ENCODE peak calls at places on chromosome 21, in seven cellular contexts. One of them, this sample, is unnamed.
A peak's percentile ranks its signal among the peaks of the same experiment; 100 is the strongest.

GRCh38 chr21:31927872-31928476 is 55.2 kb downstream of the HUNK start:
- DNase-seq in cardiac fibroblast: no peak
- DNase-seq in OCI-LY7: no peak
- DNase-seq in upper lobe of left lung: no peak
- DNase-seq in AG10803: no peak
- DNase-seq in ovary: no peak
- DNase-seq in AG04450: no peak
- DNase-seq in this sample: no peak

GRCh38 chr21:29245104-29245643 is 53.5 kb upstream of the BACH1 start:
- DNase-seq in OCI-LY7: no peak
- DNase-seq in cardiac fibroblast: no peak
- DNase-seq in AG04450: no peak
- DNase-seq in ovary: no peak
- DNase-seq in AG10803: no peak
- DNase-seq in upper lobe of left lung: no peak
- DNase-seq in this sample: no peak

GRCh38 chr21:31559368-31560119 is 99.9 kb upstream of the SOD1 start:
- DNase-seq in AG04450: peak; percentile 42
- DNase-seq in cardiac fibroblast: peak; percentile 97
- DNase-seq in ovary: peak; percentile 87
- DNase-seq in OCI-LY7: peak; percentile 99
- DNase-seq in AG10803: peak; percentile 55
- DNase-seq in upper lobe of left lung: peak; percentile 80
- DNase-seq in this sample: peak; percentile 87

GRCh38 chr21:15893902-15894301 is 164.1 kb downstream of the USP25 start:
- DNase-seq in upper lobe of left lung: no peak
- DNase-seq in cardiac fibroblast: no peak
- DNase-seq in AG04450: no peak
- DNase-seq in AG10803: no peak
- DNase-seq in ovary: no peak
- DNase-seq in OCI-LY7: no peak
- DNase-seq in this sample: no peak

GRCh38 chr21:38733973-38734546 is 71.7 kb upstream of the ETS2 start:
- DNase-seq in OCI-LY7: peak; percentile 57
- DNase-seq in upper lobe of left lung: peak; percentile 90
- DNase-seq in ovary: peak; percentile 93
- DNase-seq in AG10803: peak; percentile 62
- DNase-seq in AG04450: peak; percentile 49
- DNase-seq in cardiac fibroblast: peak; percentile 89
- DNase-seq in this sample: peak; percentile 87

GRCh38 chr21:38470762-38471161 is 27.5 kb downstream of the ERG start:
- DNase-seq in AG10803: peak; percentile 30
- DNase-seq in AG04450: no peak
- DNase-seq in OCI-LY7: no peak
- DNase-seq in ovary: no peak
- DNase-seq in cardiac fibroblast: peak; percentile 46
- DNase-seq in upper lobe of left lung: no peak
- DNase-seq in this sample: no peak

GRCh38 chr21:15062566-15062965 is 2.2 kb downstream of the NRIP1 start:
- DNase-seq in AG04450: no peak
- DNase-seq in cardiac fibroblast: peak; percentile 37
- DNase-seq in OCI-LY7: no peak
- DNase-seq in upper lobe of left lung: no peak
- DNase-seq in ovary: no peak
- DNase-seq in AG10803: no peak
- DNase-seq in this sample: no peak

GRCh38 chr21:35457097-35457496 is 408.0 kb upstream of the RUNX1 start:
- DNase-seq in OCI-LY7: no peak
- DNase-seq in upper lobe of left lung: no peak
- DNase-seq in AG04450: no peak
- DNase-seq in cardiac fibroblast: no peak
- DNase-seq in ovary: no peak
- DNase-seq in AG10803: no peak
- DNase-seq in this sample: no peak

GRCh38 chr21:15034126-15034848 is 30.5 kb downstream of the NRIP1 start:
- DNase-seq in OCI-LY7: no peak
- DNase-seq in AG10803: peak; percentile 59
- DNase-seq in ovary: no peak
- DNase-seq in cardiac fibroblast: peak; percentile 53
- DNase-seq in upper lobe of left lung: no peak
- DNase-seq in AG04450: no peak
- DNase-seq in this sample: no peak

GRCh38 chr21:36499578-36500471 is 19.9 kb upstream of the CLDN14 start:
- DNase-seq in cardiac fibroblast: peak; percentile 71
- DNase-seq in AG10803: peak; percentile 93
- DNase-seq in upper lobe of left lung: peak; percentile 35
- DNase-seq in AG04450: no peak
- DNase-seq in ovary: no peak
- DNase-seq in OCI-LY7: no peak
- DNase-seq in this sample: peak; percentile 77

GRCh38 chr21:32389337-32390015 is 3.3 kb downstream of the URB1 start:
- DNase-seq in AG10803: peak; percentile 82
- DNase-seq in upper lobe of left lung: no peak
- DNase-seq in ovary: no peak
- DNase-seq in cardiac fibroblast: peak; percentile 43
- DNase-seq in AG04450: no peak
- DNase-seq in OCI-LY7: no peak
- DNase-seq in this sample: no peak

GRCh38 chr21:15671188-15671587 is 58.6 kb upstream of the USP25 start:
- DNase-seq in upper lobe of left lung: no peak
- DNase-seq in cardiac fibroblast: no peak
- DNase-seq in OCI-LY7: no peak
- DNase-seq in AG04450: no peak
- DNase-seq in ovary: no peak
- DNase-seq in AG10803: no peak
- DNase-seq in this sample: no peak

GRCh38 chr21:41210405-41211040 is 42.6 kb downstream of the BACE2 start:
- DNase-seq in cardiac fibroblast: peak; percentile 32
- DNase-seq in AG10803: no peak
- DNase-seq in ovary: no peak
- DNase-seq in OCI-LY7: no peak
- DNase-seq in AG04450: no peak
- DNase-seq in upper lobe of left lung: no peak
- DNase-seq in this sample: no peak

GRCh38 chr21:31235671-31236450 is 108.2 kb downstream of the TIAM1 start:
- DNase-seq in AG04450: no peak
- DNase-seq in cardiac fibroblast: peak; percentile 44
- DNase-seq in ovary: no peak
- DNase-seq in upper lobe of left lung: no peak
- DNase-seq in OCI-LY7: no peak
- DNase-seq in AG10803: peak; percentile 18
- DNase-seq in this sample: no peak

GRCh38 chr21:34813266-34813886 is 144.6 kb downstream of the CLIC6 start:
- DNase-seq in cardiac fibroblast: peak; percentile 73
- DNase-seq in upper lobe of left lung: no peak
- DNase-seq in OCI-LY7: no peak
- DNase-seq in AG04450: peak; percentile 48
- DNase-seq in ovary: no peak
- DNase-seq in AG10803: peak; percentile 40
- DNase-seq in this sample: no peak

GRCh38 chr21:31108969-31109368 is 70.7 kb upstream of the KRTAP19-8 start:
- DNase-seq in upper lobe of left lung: no peak
- DNase-seq in OCI-LY7: peak; percentile 36
- DNase-seq in AG10803: peak; percentile 13
- DNase-seq in AG04450: no peak
- DNase-seq in cardiac fibroblast: peak; percentile 24
- DNase-seq in ovary: no peak
- DNase-seq in this sample: no peak

GRCh38 chr21:36949171-36950141 is 17.0 kb downstream of the HLCS start:
- DNase-seq in AG04450: no peak
- DNase-seq in AG10803: no peak
- DNase-seq in upper lobe of left lung: no peak
- DNase-seq in cardiac fibroblast: no peak
- DNase-seq in ovary: no peak
- DNase-seq in OCI-LY7: no peak
- DNase-seq in this sample: no peak

GRCh38 chr21:37198989-37199924 is 67.9 kb downstream of the VPS26C start:
- DNase-seq in cardiac fibroblast: no peak
- DNase-seq in AG10803: peak; percentile 17
- DNase-seq in OCI-LY7: no peak
- DNase-seq in ovary: no peak
- DNase-seq in upper lobe of left lung: no peak
- DNase-seq in AG04450: no peak
- DNase-seq in this sample: no peak

GRCh38 chr21:42319851-42320602 is 4.8 kb upstream of the TFF3 start:
- DNase-seq in ovary: no peak
- DNase-seq in cardiac fibroblast: no peak
- DNase-seq in AG04450: no peak
- DNase-seq in OCI-LY7: peak; percentile 27
- DNase-seq in upper lobe of left lung: peak; percentile 64
- DNase-seq in AG10803: no peak
- DNase-seq in this sample: no peak

GRCh38 chr21:36640260-36641244 is 58.4 kb upstream of the SIM2 start:
- DNase-seq in ovary: no peak
- DNase-seq in AG04450: no peak
- DNase-seq in AG10803: no peak
- DNase-seq in cardiac fibroblast: no peak
- DNase-seq in OCI-LY7: no peak
- DNase-seq in upper lobe of left lung: no peak
- DNase-seq in this sample: no peak

GRCh38 chr21:26515257-26515656 is 57.8 kb downstream of the CYYR1 start:
- DNase-seq in upper lobe of left lung: no peak
- DNase-seq in OCI-LY7: no peak
- DNase-seq in AG04450: no peak
- DNase-seq in cardiac fibroblast: no peak
- DNase-seq in AG10803: no peak
- DNase-seq in ovary: no peak
- DNase-seq in this sample: no peak

GRCh38 chr21:32702702-32703101 is 25.1 kb downstream of the SYNJ1 start:
- DNase-seq in OCI-LY7: no peak
- DNase-seq in upper lobe of left lung: no peak
- DNase-seq in ovary: no peak
- DNase-seq in AG10803: peak; percentile 46
- DNase-seq in AG04450: peak; percentile 20
- DNase-seq in cardiac fibroblast: peak; percentile 70
- DNase-seq in this sample: no peak

GRCh38 chr21:35021546-35021945 is 27.6 kb downstream of the RUNX1 start:
- DNase-seq in upper lobe of left lung: no peak
- DNase-seq in ovary: no peak
- DNase-seq in AG10803: no peak
- DNase-seq in AG04450: no peak
- DNase-seq in OCI-LY7: no peak
- DNase-seq in cardiac fibroblast: no peak
- DNase-seq in this sample: no peak

GRCh38 chr21:40556442-40556968 is 290.5 kb downstream of the DSCAM start:
- DNase-seq in ovary: no peak
- DNase-seq in AG04450: no peak
- DNase-seq in upper lobe of left lung: no peak
- DNase-seq in OCI-LY7: no peak
- DNase-seq in AG10803: no peak
- DNase-seq in cardiac fibroblast: no peak
- DNase-seq in this sample: no peak

GRCh38 chr21:42581676-42582371 is 68.2 kb downstream of the SLC37A1 start:
- DNase-seq in AG04450: no peak
- DNase-seq in ovary: peak; percentile 71
- DNase-seq in OCI-LY7: no peak
- DNase-seq in AG10803: no peak
- DNase-seq in upper lobe of left lung: peak; percentile 19
- DNase-seq in cardiac fibroblast: no peak
- DNase-seq in this sample: no peak

GRCh38 chr21:44071359-44072104 is 35.7 kb upstream of the PWP2 start:
- DNase-seq in upper lobe of left lung: no peak
- DNase-seq in ovary: no peak
- DNase-seq in AG04450: no peak
- DNase-seq in OCI-LY7: no peak
- DNase-seq in AG10803: no peak
- DNase-seq in cardiac fibroblast: no peak
- DNase-seq in this sample: no peak
- TF ChIP-seq CTCF in upper lobe of left lung: no peak
- TF ChIP-seq CTCF in ovary: no peak
- TF ChIP-seq CTCF in AG04450: no peak
- TF ChIP-seq CTCF in OCI-LY7: no peak
- TF ChIP-seq CTCF in AG10803: no peak
- TF ChIP-seq CTCF in cardiac fibroblast: no peak
- TF ChIP-seq CTCF in this sample: no peak

GRCh38 chr21:45011911-45012660 is 62.3 kb upstream of the ADARB1 start:
- DNase-seq in upper lobe of left lung: no peak
- DNase-seq in AG04450: peak; percentile 79
- DNase-seq in cardiac fibroblast: peak; percentile 82
- DNase-seq in OCI-LY7: no peak
- DNase-seq in ovary: peak; percentile 14
- DNase-seq in AG10803: peak; percentile 92
- DNase-seq in this sample: peak; percentile 61

GRCh38 chr21:45011426-45011825 is 63.0 kb upstream of the ADARB1 start:
- DNase-seq in ovary: no peak
- DNase-seq in upper lobe of left lung: no peak
- DNase-seq in AG10803: no peak
- DNase-seq in OCI-LY7: no peak
- DNase-seq in AG04450: no peak
- DNase-seq in cardiac fibroblast: no peak
- DNase-seq in this sample: peak; percentile 39

GRCh38 chr21:45010860-45011259 is 63.5 kb upstream of the ADARB1 start:
- DNase-seq in ovary: no peak
- DNase-seq in AG10803: no peak
- DNase-seq in upper lobe of left lung: no peak
- DNase-seq in AG04450: no peak
- DNase-seq in OCI-LY7: no peak
- DNase-seq in cardiac fibroblast: no peak
- DNase-seq in this sample: peak; percentile 35

GRCh38 chr21:45010096-45010495 is 64.3 kb upstream of the ADARB1 start:
- DNase-seq in AG10803: peak; percentile 29
- DNase-seq in upper lobe of left lung: no peak
- DNase-seq in cardiac fibroblast: peak; percentile 20
- DNase-seq in OCI-LY7: no peak
- DNase-seq in ovary: no peak
- DNase-seq in AG04450: no peak
- DNase-seq in this sample: no peak

GRCh38 chr21:45009616-45010015 is 64.8 kb upstream of the ADARB1 start:
- DNase-seq in OCI-LY7: no peak
- DNase-seq in ovary: no peak
- DNase-seq in AG10803: no peak
- DNase-seq in AG04450: no peak
- DNase-seq in cardiac fibroblast: no peak
- DNase-seq in upper lobe of left lung: no peak
- DNase-seq in this sample: no peak
- H3K4me3 ChIP-seq in OCI-LY7: no peak overlapping the region
- H3K4me3 ChIP-seq in ovary: no peak overlapping the region
- H3K4me3 ChIP-seq in AG10803: no peak overlapping the region
- H3K4me3 ChIP-seq in AG04450: no peak overlapping the region
- H3K4me3 ChIP-seq in cardiac fibroblast: no peak overlapping the region
- H3K4me3 ChIP-seq in upper lobe of left lung: no peak overlapping the region
- H3K4me3 ChIP-seq in this sample: no peak overlapping the region

GRCh38 chr21:21858502-21859334 is 860.5 kb downstream of the NCAM2 start:
- DNase-seq in AG04450: no peak
- DNase-seq in cardiac fibroblast: no peak
- DNase-seq in upper lobe of left lung: no peak
- DNase-seq in ovary: no peak
- DNase-seq in OCI-LY7: no peak
- DNase-seq in AG10803: no peak
- DNase-seq in this sample: no peak

GRCh38 chr21:21860888-21861287 is 862.7 kb downstream of the NCAM2 start:
- DNase-seq in AG04450: no peak
- DNase-seq in upper lobe of left lung: no peak
- DNase-seq in OCI-LY7: no peak
- DNase-seq in AG10803: peak; percentile 4
- DNase-seq in cardiac fibroblast: peak; percentile 11
- DNase-seq in ovary: no peak
- DNase-seq in this sample: no peak
- TF ChIP-seq CTCF in AG04450: no peak
- TF ChIP-seq CTCF in upper lobe of left lung: no peak
- TF ChIP-seq CTCF in OCI-LY7: no peak
- TF ChIP-seq CTCF in AG10803: no peak
- TF ChIP-seq CTCF in cardiac fibroblast: no peak
- TF ChIP-seq CTCF in ovary: no peak
- TF ChIP-seq CTCF in this sample: no peak

GRCh38 chr21:45975017-45975595 is 6.5 kb upstream of the COL6A1 start:
- DNase-seq in OCI-LY7: no peak
- DNase-seq in AG04450: no peak
- DNase-seq in AG10803: no peak
- DNase-seq in ovary: peak; percentile 77
- DNase-seq in upper lobe of left lung: no peak
- DNase-seq in cardiac fibroblast: peak; percentile 52
- DNase-seq in this sample: peak; percentile 71
- H3K4me3 ChIP-seq in OCI-LY7: no peak overlapping the region
- H3K4me3 ChIP-seq in AG04450: no peak overlapping the region
- H3K4me3 ChIP-seq in AG10803: peak overlapping the region; percentile 56
- H3K4me3 ChIP-seq in ovary: peak overlapping the region; percentile 59
- H3K4me3 ChIP-seq in upper lobe of left lung: peak overlapping the region; percentile 54
- H3K4me3 ChIP-seq in cardiac fibroblast: no peak overlapping the region
- H3K4me3 ChIP-seq in this sample: peak overlapping the region; percentile 68

This sample was measured in psoas muscle.